ENCODE peak calls at places on chromosomes 2 and 18, in five cellular contexts. One of them, this sample, is unnamed.

GRCh38 chr18:76487782-76488181 is 7.3 kb downstream of the ZNF516 start:
- DNase-seq in endodermal cell: peak; percentile 72
- DNase-seq in effector memory CD4-positive, alpha-beta T cell: no peak
- DNase-seq in pancreas: no peak
- DNase-seq in lower lobe of right lung: no peak
- DNase-seq in this sample: no peak

GRCh38 chr2:71615769-71616730 is 162.7 kb downstream of the DYSF start:
- DNase-seq in endodermal cell: peak; percentile 33
- DNase-seq in effector memory CD4-positive, alpha-beta T cell: no peak
- DNase-seq in pancreas: no peak
- DNase-seq in lower lobe of right lung: no peak
- DNase-seq in this sample: no peak

GRCh38 chr2:176101862-176102261 is 2.3 kb downstream of the HOXD12 start:
- DNase-seq in endodermal cell: peak; percentile 39
- DNase-seq in effector memory CD4-positive, alpha-beta T cell: no peak
- DNase-seq in pancreas: no peak
- DNase-seq in lower lobe of right lung: no peak
- DNase-seq in this sample: no peak

GRCh38 chr2:9980520-9980919 is 29.0 kb downstream of the GRHL1 start:
- DNase-seq in endodermal cell: no peak
- DNase-seq in effector memory CD4-positive, alpha-beta T cell: no peak
- DNase-seq in pancreas: no peak
- DNase-seq in lower lobe of right lung: no peak
- DNase-seq in this sample: no peak

GRCh38 chr2:17661460-17661859 is 92.2 kb downstream of the SMC6 start:
- DNase-seq in endodermal cell: no peak
- DNase-seq in effector memory CD4-positive, alpha-beta T cell: no peak
- DNase-seq in pancreas: no peak
- DNase-seq in lower lobe of right lung: no peak
- DNase-seq in this sample: no peak

GRCh38 chr18:40283560-40283959 is 1671.5 kb upstream of the PIK3C3 start:
- DNase-seq in endodermal cell: no peak
- DNase-seq in effector memory CD4-positive, alpha-beta T cell: no peak
- DNase-seq in pancreas: no peak
- DNase-seq in lower lobe of right lung: no peak
- DNase-seq in this sample: no peak

GRCh38 chr18:79560861-79561210 is 118.8 kb upstream of the CTDP1 start:
- DNase-seq in endodermal cell: no peak
- DNase-seq in effector memory CD4-positive, alpha-beta T cell: no peak
- DNase-seq in pancreas: no peak
- DNase-seq in lower lobe of right lung: no peak
- DNase-seq in this sample: no peak

GRCh38 chr2:176178271-176178806 is 10.1 kb upstream of the HOXD1 start:
- DNase-seq in endodermal cell: peak; percentile 82
- DNase-seq in effector memory CD4-positive, alpha-beta T cell: no peak
- DNase-seq in pancreas: no peak
- DNase-seq in lower lobe of right lung: no peak
- DNase-seq in this sample: no peak

GRCh38 chr2:3557588-3558204 is 437 bp downstream of the RNASEH1 start:
- DNase-seq in endodermal cell: no peak
- DNase-seq in effector memory CD4-positive, alpha-beta T cell: no peak
- DNase-seq in pancreas: no peak
- DNase-seq in lower lobe of right lung: no peak
- DNase-seq in this sample: no peak

GRCh38 chr18:65754121-65754520 is 3.3 kb downstream of the CDH7 start:
- DNase-seq in endodermal cell: peak; percentile 58
- DNase-seq in effector memory CD4-positive, alpha-beta T cell: no peak
- DNase-seq in pancreas: no peak
- DNase-seq in lower lobe of right lung: no peak
- DNase-seq in this sample: no peak

GRCh38 chr2:126657636-126658315 is 1.8 kb downstream of the GYPC start:
- DNase-seq in endodermal cell: peak; percentile 88
- DNase-seq in effector memory CD4-positive, alpha-beta T cell: peak; percentile 63
- DNase-seq in pancreas: no peak
- DNase-seq in lower lobe of right lung: peak; percentile 84
- DNase-seq in this sample: peak; percentile 61

GRCh38 chr18:49959176-49959575 is 145.8 kb upstream of the ACAA2 start:
- DNase-seq in endodermal cell: peak; percentile 70
- DNase-seq in effector memory CD4-positive, alpha-beta T cell: no peak
- DNase-seq in pancreas: no peak
- DNase-seq in lower lobe of right lung: no peak
- DNase-seq in this sample: no peak

GRCh38 chr2:234267534-234267933 is 217.0 kb downstream of the SPP2 start:
- DNase-seq in endodermal cell: no peak
- DNase-seq in effector memory CD4-positive, alpha-beta T cell: no peak
- DNase-seq in pancreas: no peak
- DNase-seq in lower lobe of right lung: no peak
- DNase-seq in this sample: no peak

GRCh38 chr18:8871484-8871883 is 166.1 kb downstream of the MTCL1 start:
- DNase-seq in endodermal cell: no peak
- DNase-seq in effector memory CD4-positive, alpha-beta T cell: no peak
- DNase-seq in pancreas: no peak
- DNase-seq in lower lobe of right lung: no peak
- DNase-seq in this sample: no peak

GRCh38 chr18:27412551-27412950 is 227.4 kb upstream of the CHST9 start:
- DNase-seq in endodermal cell: no peak
- DNase-seq in effector memory CD4-positive, alpha-beta T cell: no peak
- DNase-seq in pancreas: no peak
- DNase-seq in lower lobe of right lung: no peak
- DNase-seq in this sample: no peak

GRCh38 chr2:127158614-127159290 is 51.8 kb upstream of the BIN1 start:
- DNase-seq in endodermal cell: no peak
- DNase-seq in effector memory CD4-positive, alpha-beta T cell: no peak
- DNase-seq in pancreas: no peak
- DNase-seq in lower lobe of right lung: no peak
- DNase-seq in this sample: no peak

GRCh38 chr18:68394705-68395104 is 320.2 kb downstream of the TMX3 start:
- DNase-seq in endodermal cell: no peak
- DNase-seq in effector memory CD4-positive, alpha-beta T cell: no peak
- DNase-seq in pancreas: no peak
- DNase-seq in lower lobe of right lung: no peak
- DNase-seq in this sample: no peak

GRCh38 chr2:163182764-163183354 is 344.3 kb upstream of the KCNH7 start:
- DNase-seq in endodermal cell: no peak
- DNase-seq in effector memory CD4-positive, alpha-beta T cell: no peak
- DNase-seq in pancreas: no peak
- DNase-seq in lower lobe of right lung: no peak
- DNase-seq in this sample: no peak

GRCh38 chr18:3245853-3246635 is 1.6 kb upstream of the MYL12A start:
- DNase-seq in endodermal cell: peak; percentile 94
- DNase-seq in effector memory CD4-positive, alpha-beta T cell: peak; percentile 58
- DNase-seq in pancreas: peak; percentile 95
- DNase-seq in lower lobe of right lung: peak; percentile 93
- DNase-seq in this sample: peak; percentile 50

GRCh38 chr2:200252661-200253067 is 53.8 kb upstream of the SPATS2L start:
- DNase-seq in endodermal cell: peak; percentile 58
- DNase-seq in effector memory CD4-positive, alpha-beta T cell: no peak
- DNase-seq in pancreas: no peak
- DNase-seq in lower lobe of right lung: no peak
- DNase-seq in this sample: no peak

GRCh38 chr2:99802730-99803129 is 312.9 kb upstream of the REV1 start:
- DNase-seq in endodermal cell: no peak
- DNase-seq in effector memory CD4-positive, alpha-beta T cell: no peak
- DNase-seq in pancreas: no peak
- DNase-seq in lower lobe of right lung: no peak
- DNase-seq in this sample: no peak

GRCh38 chr2:207274541-207274940 is 108.8 kb upstream of the KLF7 start:
- DNase-seq in endodermal cell: no peak
- DNase-seq in effector memory CD4-positive, alpha-beta T cell: no peak
- DNase-seq in pancreas: no peak
- DNase-seq in lower lobe of right lung: no peak
- DNase-seq in this sample: no peak

GRCh38 chr18:29307231-29307630 is 1130.3 kb upstream of the CDH2 start:
- DNase-seq in endodermal cell: no peak
- DNase-seq in effector memory CD4-positive, alpha-beta T cell: no peak
- DNase-seq in pancreas: no peak
- DNase-seq in lower lobe of right lung: no peak
- DNase-seq in this sample: no peak

GRCh38 chr2:147538088-147538487 is 306.7 kb upstream of the ACVR2A start:
- DNase-seq in endodermal cell: no peak
- DNase-seq in effector memory CD4-positive, alpha-beta T cell: no peak
- DNase-seq in pancreas: no peak
- DNase-seq in lower lobe of right lung: no peak
- DNase-seq in this sample: no peak

GRCh38 chr2:235551965-235552364 is 58.1 kb downstream of the AGAP1 start:
- DNase-seq in endodermal cell: peak; percentile 88
- DNase-seq in effector memory CD4-positive, alpha-beta T cell: no peak
- DNase-seq in pancreas: peak; percentile 79
- DNase-seq in lower lobe of right lung: peak; percentile 60
- DNase-seq in this sample: no peak

GRCh38 chr2:200609027-200609614 is 23.3 kb downstream of the AOX1 start:
- DNase-seq in endodermal cell: no peak
- DNase-seq in effector memory CD4-positive, alpha-beta T cell: no peak
- DNase-seq in pancreas: no peak
- DNase-seq in lower lobe of right lung: no peak
- DNase-seq in this sample: no peak

GRCh38 chr2:133972297-133972696 is 281.6 kb upstream of the MGAT5 start:
- DNase-seq in endodermal cell: no peak
- DNase-seq in effector memory CD4-positive, alpha-beta T cell: no peak
- DNase-seq in pancreas: no peak
- DNase-seq in lower lobe of right lung: no peak
- DNase-seq in this sample: no peak

GRCh38 chr18:62998443-62998842 is 283.1 kb downstream of the PHLPP1 start:
- DNase-seq in endodermal cell: no peak
- DNase-seq in effector memory CD4-positive, alpha-beta T cell: no peak
- DNase-seq in pancreas: no peak
- DNase-seq in lower lobe of right lung: no peak
- DNase-seq in this sample: no peak

GRCh38 chr2:9074930-9075329 is 71.4 kb upstream of the MBOAT2 start:
- DNase-seq in endodermal cell: peak; percentile 80
- DNase-seq in effector memory CD4-positive, alpha-beta T cell: no peak
- DNase-seq in pancreas: no peak
- DNase-seq in lower lobe of right lung: no peak
- DNase-seq in this sample: no peak

GRCh38 chr2:203683932-203684556 is 22.4 kb upstream of the CD28 start:
- DNase-seq in endodermal cell: no peak
- DNase-seq in effector memory CD4-positive, alpha-beta T cell: no peak
- DNase-seq in pancreas: no peak
- DNase-seq in lower lobe of right lung: no peak
- DNase-seq in this sample: no peak

GRCh38 chr18:36499938-36500337 is 202.4 kb downstream of the FHOD3 start:
- DNase-seq in endodermal cell: no peak
- DNase-seq in effector memory CD4-positive, alpha-beta T cell: no peak
- DNase-seq in pancreas: no peak
- DNase-seq in lower lobe of right lung: no peak
- DNase-seq in this sample: no peak

DNA sequence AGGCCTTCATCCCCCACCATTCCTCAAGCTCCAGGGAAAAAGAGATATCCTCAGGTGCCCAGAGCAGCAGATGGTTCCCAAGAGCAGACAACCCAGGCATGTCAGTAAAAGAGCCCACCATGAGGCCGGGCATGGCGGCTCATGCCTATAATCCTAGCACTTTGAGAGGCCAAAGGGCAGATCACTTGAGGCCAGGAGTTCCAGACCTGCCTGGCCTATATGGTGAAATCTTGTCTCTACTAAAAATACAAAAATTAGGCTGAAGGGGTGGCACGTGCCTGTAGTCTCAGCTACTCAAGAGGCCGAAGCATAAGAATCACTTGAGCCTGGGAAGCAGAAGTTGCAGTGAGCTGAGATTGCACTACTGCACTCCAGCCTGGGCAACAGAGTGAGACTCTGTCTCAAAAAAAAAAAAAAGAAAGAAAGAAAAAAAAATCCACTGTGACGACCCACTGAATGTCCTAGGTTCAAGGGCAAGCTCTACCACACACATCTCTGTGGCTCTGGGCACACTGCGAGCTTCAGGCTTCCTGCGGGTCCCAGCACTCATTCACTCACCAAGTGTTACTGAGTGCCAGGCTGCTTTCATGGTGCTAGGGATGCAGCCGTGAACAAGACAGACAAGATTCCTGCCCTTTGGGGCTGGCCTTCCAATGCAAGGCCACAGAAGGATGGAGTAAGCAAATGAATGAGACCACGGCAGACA is 6.5 kb upstream of the DUSP2 start:
- DNase-seq in endodermal cell: no peak
- DNase-seq in effector memory CD4-positive, alpha-beta T cell: no peak
- DNase-seq in pancreas: no peak
- DNase-seq in lower lobe of right lung: no peak
- DNase-seq in this sample: no peak
- H3K4me1 ChIP-seq in endodermal cell: no peaks in the 10 kb centered on the region
- H3K4me1 ChIP-seq in effector memory CD4-positive, alpha-beta T cell: peaks cover 33% of the 10 kb centered on the region
- H3K4me1 ChIP-seq in pancreas: no peaks in the 10 kb centered on the region
- H3K4me1 ChIP-seq in lower lobe of right lung: peaks cover 19% of the 10 kb centered on the region
- H3K4me1 ChIP-seq in this sample: peaks cover 10% of the 10 kb centered on the region

GRCh38 chr2:138081225-138082073 is 117.2 kb downstream of the HNMT start:
- DNase-seq in endodermal cell: no peak
- DNase-seq in effector memory CD4-positive, alpha-beta T cell: no peak
- DNase-seq in pancreas: no peak
- DNase-seq in lower lobe of right lung: no peak
- DNase-seq in this sample: no peak
- H3K4me1 ChIP-seq in endodermal cell: peaks cover 9% of the 10 kb centered on the region
- H3K4me1 ChIP-seq in effector memory CD4-positive, alpha-beta T cell: no peaks in the 10 kb centered on the region
- H3K4me1 ChIP-seq in pancreas: peaks cover 5% of the 10 kb centered on the region
- H3K4me1 ChIP-seq in lower lobe of right lung: no peaks in the 10 kb centered on the region
- H3K4me1 ChIP-seq in this sample: peaks cover 9% of the 10 kb centered on the region

GRCh38 chr2:61426267-61426897 is 44.5 kb downstream of the USP34 start:
- DNase-seq in endodermal cell: peak; percentile 91
- DNase-seq in effector memory CD4-positive, alpha-beta T cell: peak; percentile 42
- DNase-seq in pancreas: peak; percentile 62
- DNase-seq in lower lobe of right lung: peak; percentile 67
- DNase-seq in this sample: no peak

GRCh38 chr2:61425605-61426155 is 45.2 kb downstream of the USP34 start:
- DNase-seq in endodermal cell: peak; percentile 55
- DNase-seq in effector memory CD4-positive, alpha-beta T cell: no peak
- DNase-seq in pancreas: no peak
- DNase-seq in lower lobe of right lung: no peak
- DNase-seq in this sample: no peak

GRCh38 chr2:61421611-61422010 is 49.3 kb downstream of the USP34 start:
- DNase-seq in endodermal cell: no peak
- DNase-seq in effector memory CD4-positive, alpha-beta T cell: no peak
- DNase-seq in pancreas: no peak
- DNase-seq in lower lobe of right lung: no peak
- DNase-seq in this sample: no peak

GRCh38 chr2:61420986-61421546 is 49.8 kb downstream of the USP34 start:
- DNase-seq in endodermal cell: no peak
- DNase-seq in effector memory CD4-positive, alpha-beta T cell: no peak
- DNase-seq in pancreas: no peak
- DNase-seq in lower lobe of right lung: no peak
- DNase-seq in this sample: no peak

GRCh38 chr2:61423714-61424113 is 47.2 kb downstream of the USP34 start:
- DNase-seq in endodermal cell: no peak
- DNase-seq in effector memory CD4-positive, alpha-beta T cell: no peak
- DNase-seq in pancreas: no peak
- DNase-seq in lower lobe of right lung: no peak
- DNase-seq in this sample: no peak
- H3K4me1 ChIP-seq in endodermal cell: no peaks in the 10 kb centered on the region
- H3K4me1 ChIP-seq in effector memory CD4-positive, alpha-beta T cell: peaks cover 16% of the 10 kb centered on the region
- H3K4me1 ChIP-seq in pancreas: peaks cover 19% of the 10 kb centered on the region
- H3K4me1 ChIP-seq in lower lobe of right lung: peaks cover 69% of the 10 kb centered on the region
- H3K4me1 ChIP-seq in this sample: peaks cover 20% of the 10 kb centered on the region

DNA sequence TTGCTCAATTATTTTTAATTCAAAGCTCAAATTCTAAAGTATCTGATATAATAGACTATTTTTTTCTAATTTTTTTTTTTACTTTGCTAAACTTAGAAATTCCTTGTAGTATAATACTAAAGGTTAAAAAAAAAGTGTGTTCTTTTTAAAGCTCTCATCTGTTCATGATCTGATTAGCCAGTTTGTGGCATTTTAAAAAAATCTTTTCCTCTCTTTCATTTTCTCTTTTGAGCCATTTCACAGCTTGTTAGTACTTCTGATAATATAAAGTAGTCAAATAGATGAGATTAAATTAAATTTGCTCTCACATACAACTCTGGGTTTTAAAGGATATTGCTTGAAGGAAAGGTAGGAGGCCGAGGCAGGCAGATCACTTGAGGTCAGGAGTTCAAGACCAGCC is 40.7 kb upstream of the NEMP2 start:
- DNase-seq in endodermal cell: no peak
- DNase-seq in effector memory CD4-positive, alpha-beta T cell: no peak
- DNase-seq in pancreas: no peak
- DNase-seq in lower lobe of right lung: no peak
- DNase-seq in this sample: no peak
- H3K4me1 ChIP-seq in endodermal cell: no peaks in the 10 kb centered on the region
- H3K4me1 ChIP-seq in effector memory CD4-positive, alpha-beta T cell: no peaks in the 10 kb centered on the region
- H3K4me1 ChIP-seq in pancreas: no peaks in the 10 kb centered on the region
- H3K4me1 ChIP-seq in lower lobe of right lung: peaks cover 18% of the 10 kb centered on the region
- H3K4me1 ChIP-seq in this sample: peaks cover 15% of the 10 kb centered on the region

This sample was measured in thoracic aorta.